ENCODE peak calls at places on chromosomes 6 and 20, in five cellular contexts. W, G, T, B and P are unnamed samples.

GRCh38 chr20:22700387-22700786 is 116.0 kb upstream of the FOXA2 start:
- DNase-seq in W (no peak), G (no peak), T (no peak), B (no peak), P (no peak)

GRCh38 chr20:62850333-62850974 is 11.2 kb downstream of the TCFL5 start:
- DNase-seq in W (no peak), G (no peak), T (no peak), B (no peak), P (no peak)

GRCh38 chr6:79117752-79118151 is 39.7 kb upstream of the PHIP start:
- DNase-seq in W (no peak), G (no peak), T (no peak), B (no peak), P (no peak)

GRCh38 chr20:24745206-24745605 is 203.9 kb upstream of the CST7 start:
- DNase-seq in W (no peak), G (no peak), T (no peak), B (no peak), P (no peak)

GRCh38 chr6:112202639-112203341 is 51.6 kb downstream of the LAMA4 start:
- DNase-seq in W (no peak), G (no peak), T (no peak), B (no peak), P (no peak)

GRCh38 chr6:167697316-167697715 is 129.4 kb upstream of the AFDN start:
- DNase-seq in W (no peak), G (no peak), T (no peak), B (no peak), P (no peak)

GRCh38 chr20:32062776-32063170 is 10.7 kb downstream of the HCK start:
- DNase-seq in W (no peak), G (no peak), T (peak), B (peak), P (no peak)

GRCh38 chr20:14134004-14134403 is 138.7 kb downstream of the MACROD2 start:
- DNase-seq in W (no peak), G (no peak), T (no peak), B (no peak), P (no peak)

GRCh38 chr6:16238057-16238657 is at the start of gene GMPR:
- DNase-seq in W (no peak), G (peak), T (peak), B (peak), P (no peak)

GRCh38 chr20:48224531-48224930 is 439.2 kb upstream of the SULF2 start:
- DNase-seq in W (no peak), G (no peak), T (no peak), B (no peak), P (no peak)

GRCh38 chr6:165858571-165858970 is 195.5 kb upstream of the PDE10A start:
- DNase-seq in W (no peak), G (no peak), T (no peak), B (no peak), P (no peak)

GRCh38 chr20:6766433-6766832 is 1.1 kb upstream of the BMP2 start:
- DNase-seq in W (no peak), G (no peak), T (no peak), B (no peak), P (no peak)

GRCh38 chr6:28816909-28817807 is 106.6 kb downstream of the TRIM27 start:
- DNase-seq in W (no peak), G (no peak), T (no peak), B (no peak), P (no peak)

GRCh38 chr6:129923520-129923919 is 62.4 kb upstream of the TMEM244 start:
- DNase-seq in W (no peak), G (no peak), T (no peak), B (no peak), P (no peak)

GRCh38 chr20:32444474-32445220 is 86.5 kb downstream of the ASXL1 start:
- DNase-seq in W (no peak), G (no peak), T (no peak), B (no peak), P (no peak)

GRCh38 chr6:147765541-147765940 is 257.1 kb downstream of the SAMD5 start:
- DNase-seq in W (no peak), G (no peak), T (no peak), B (no peak), P (no peak)

GRCh38 chr6:17565399-17565798 is 34.7 kb upstream of the FAM8A1 start:
- DNase-seq in W (no peak), G (no peak), T (no peak), B (no peak), P (no peak)

GRCh38 chr20:54353337-54353736 is 122.1 kb upstream of the DOK5 start:
- DNase-seq in W (no peak), G (no peak), T (no peak), B (no peak), P (no peak)

GRCh38 chr20:15682690-15683089 is 890.6 kb downstream of the KIF16B start:
- DNase-seq in W (no peak), G (no peak), T (no peak), B (no peak), P (no peak)

GRCh38 chr20:38680492-38681118 is 43.7 kb upstream of the SLC32A1 start:
- DNase-seq in W (no peak), G (peak), T (no peak), B (no peak), P (no peak)

GRCh38 chr6:52310932-52311331 is 26.4 kb upstream of the MCM3 start:
- DNase-seq in W (no peak), G (no peak), T (no peak), B (no peak), P (no peak)

GRCh38 chr6:36277946-36278465 is 8.1 kb downstream of the PNPLA1 start:
- DNase-seq in W (no peak), G (no peak), T (no peak), B (no peak), P (no peak)

GRCh38 chr20:59806578-59806975 is 126.9 kb downstream of the SYCP2 start:
- DNase-seq in W (no peak), G (no peak), T (no peak), B (no peak), P (no peak)

GRCh38 chr6:2979819-2980464 is 8.6 kb upstream of the SERPINB6 start:
- DNase-seq in W (no peak), G (no peak), T (no peak), B (no peak), P (no peak)

GRCh38 chr20:9515761-9516657 is 1.6 kb downstream of the LAMP5 start:
- DNase-seq in W (no peak), G (no peak), T (peak), B (peak), P (no peak)

GRCh38 chr6:139316622-139317317 is 25.0 kb upstream of the TXLNB start:
- DNase-seq in W (no peak), G (no peak), T (no peak), B (no peak), P (no peak)

GRCh38 chr6:19193624-19194023 is 643.5 kb upstream of the ID4 start:
- DNase-seq in W (no peak), G (no peak), T (no peak), B (no peak), P (no peak)

GRCh38 chr20:37990571-37991151 is 42.6 kb downstream of the TTI1 start:
- DNase-seq in W (no peak), G (peak), T (peak), B (peak), P (peak)

GRCh38 chr6:2124260-2124709 is 121.1 kb downstream of the GMDS start:
- DNase-seq in W (no peak), G (no peak), T (peak), B (peak), P (no peak)

GRCh38 chr6:6588064-6588923 is at the start of gene LY86:
- DNase-seq in W (no peak), G (no peak), T (no peak), B (peak), P (no peak)

GRCh38 chr6:19803331-19804330 is 33.5 kb upstream of the ID4 start:
- DNase-seq in W (no peak), G (no peak), T (no peak), B (no peak), P (no peak)

GRCh38 chr6:18302561-18303439 is 38.5 kb upstream of the DEK start:
- DNase-seq in W (no peak), G (no peak), T (no peak), B (no peak), P (no peak)

GRCh38 chr6:35050988-35051330 is 90.2 kb downstream of the TCP11 start:
- DNase-seq in W (no peak), G (no peak), T (no peak), B (no peak), P (no peak)
- H3K27ac ChIP-seq in W (peak), G (no peak), T (no peak), B (peak), P (no peak)

GRCh38 chr6:169975286-169975685 is 223.9 kb downstream of the ERMARD start:
- DNase-seq in W (no peak), G (no peak), T (no peak), B (no peak), P (no peak)
- H3K27ac ChIP-seq in W (no peak), G (no peak), T (no peak), B (no peak), P (no peak)

GRCh38 chr6:134640229-134640628 is 309.7 kb downstream of the ALDH8A1 start:
- DNase-seq in W (no peak), G (no peak), T (no peak), B (no peak), P (no peak)
- H3K27ac ChIP-seq in W (peak), G (no peak), T (no peak), B (no peak), P (no peak)

GRCh38 chr6:158417760-158418098 is 105.5 kb downstream of the TULP4 start:
- DNase-seq in W (no peak), G (no peak), T (no peak), B (no peak), P (no peak)
- H3K27ac ChIP-seq in W (peak), G (no peak), T (no peak), B (no peak), P (peak)

DNA sequence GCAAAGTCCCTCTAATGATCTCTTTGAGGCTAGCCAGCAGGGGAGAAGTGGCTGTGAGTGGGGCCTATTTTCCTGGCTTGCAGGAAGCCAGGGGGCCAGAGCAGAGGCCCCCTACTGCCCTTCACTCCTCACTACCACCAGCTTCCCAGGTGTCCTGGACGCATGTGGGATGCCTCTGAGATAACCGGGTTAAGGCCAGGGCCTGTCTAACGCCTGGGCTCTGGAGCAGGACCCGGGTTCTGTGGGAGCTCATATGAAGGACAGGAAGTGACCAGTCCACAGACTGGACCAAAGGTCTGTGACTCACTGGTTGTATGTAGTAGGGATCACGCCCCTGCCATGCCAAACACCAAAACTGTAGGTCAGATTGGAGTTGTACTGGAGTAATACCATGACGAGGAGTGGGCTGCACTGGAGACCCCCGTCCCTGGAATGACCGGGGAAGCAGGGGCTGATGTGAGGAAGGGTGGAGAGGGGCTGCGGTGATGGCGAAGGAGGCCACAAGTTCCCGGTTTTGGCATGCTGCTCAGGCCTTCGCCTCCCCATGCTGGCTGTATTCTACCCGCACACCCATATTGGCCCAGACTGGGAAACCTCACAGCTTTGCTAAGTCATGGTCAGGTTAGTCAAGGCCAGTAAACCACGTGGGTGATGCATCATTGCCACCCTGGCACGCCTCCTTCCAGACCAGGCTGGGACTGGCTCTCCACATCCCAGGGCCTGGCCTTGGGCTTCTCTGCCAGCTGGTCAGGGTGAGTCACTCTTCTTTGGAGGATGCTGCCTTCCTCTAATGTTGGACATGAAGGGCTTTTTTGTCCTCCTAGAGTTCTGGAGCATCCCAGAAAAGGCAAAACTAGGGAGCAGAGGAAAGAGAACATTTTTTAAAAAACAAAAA is 54.0 kb downstream of the PCNA start:
- DNase-seq in W (no peak), G (no peak), T (peak), B (peak), P (peak)
- H3K27ac ChIP-seq in W (no peak), G (no peak), T (no peak), B (no peak), P (peak)